ENCODE peak calls at places on chromosomes 7 and 10, in seven cellular contexts. One of them, this sample, is unnamed.

GRCh38 chr7:747186-747585 is 20.1 kb upstream of the PRKAR1B start:
- DNase-seq in T-helper 2 cell: no peak
- DNase-seq in colonic mucosa: no peak
- DNase-seq in activated T-helper 9 cell treated with anti-CD3 and anti-CD28 coated beads, Interleukin-2, amount 50 U/mL, for 16 hours: no peak
- DNase-seq in activated CD4-positive, CD25-positive, alpha-beta regulatory T cell: no peak
- DNase-seq in activated B cell treated with CpG ODN at 0.5 μM for 24 hours: no peak
- DNase-seq in A172: no peak
- DNase-seq in this sample: no peak

GRCh38 chr10:21529236-21529910 is 3.9 kb upstream of the SKIDA1 start:
- DNase-seq in T-helper 2 cell: no peak
- DNase-seq in colonic mucosa: no peak
- DNase-seq in activated T-helper 9 cell treated with anti-CD3 and anti-CD28 coated beads, Interleukin-2, amount 50 U/mL, for 16 hours: no peak
- DNase-seq in activated CD4-positive, CD25-positive, alpha-beta regulatory T cell: no peak
- DNase-seq in activated B cell treated with CpG ODN at 0.5 μM for 24 hours: no peak
- DNase-seq in A172: no peak
- DNase-seq in this sample: no peak

GRCh38 chr7:47526466-47526865 is 55.4 kb downstream of the TNS3 start:
- DNase-seq in T-helper 2 cell: no peak
- DNase-seq in colonic mucosa: no peak
- DNase-seq in activated T-helper 9 cell treated with anti-CD3 and anti-CD28 coated beads, Interleukin-2, amount 50 U/mL, for 16 hours: no peak
- DNase-seq in activated CD4-positive, CD25-positive, alpha-beta regulatory T cell: no peak
- DNase-seq in activated B cell treated with CpG ODN at 0.5 μM for 24 hours: no peak
- DNase-seq in A172: no peak
- DNase-seq in this sample: no peak

GRCh38 chr7:90817846-90818245 is 221.7 kb downstream of the CDK14 start:
- DNase-seq in T-helper 2 cell: no peak
- DNase-seq in colonic mucosa: no peak
- DNase-seq in activated T-helper 9 cell treated with anti-CD3 and anti-CD28 coated beads, Interleukin-2, amount 50 U/mL, for 16 hours: no peak
- DNase-seq in activated CD4-positive, CD25-positive, alpha-beta regulatory T cell: no peak
- DNase-seq in activated B cell treated with CpG ODN at 0.5 μM for 24 hours: no peak
- DNase-seq in A172: peak
- DNase-seq in this sample: no peak

GRCh38 chr10:113450906-113451305 is 101.9 kb upstream of the HABP2 start:
- DNase-seq in T-helper 2 cell: no peak
- DNase-seq in colonic mucosa: peak
- DNase-seq in activated T-helper 9 cell treated with anti-CD3 and anti-CD28 coated beads, Interleukin-2, amount 50 U/mL, for 16 hours: no peak
- DNase-seq in activated CD4-positive, CD25-positive, alpha-beta regulatory T cell: no peak
- DNase-seq in activated B cell treated with CpG ODN at 0.5 μM for 24 hours: no peak
- DNase-seq in A172: no peak
- DNase-seq in this sample: no peak

GRCh38 chr7:100655908-100656674 is at the start of gene ACTL6B:
- DNase-seq in T-helper 2 cell: no peak
- DNase-seq in colonic mucosa: peak
- DNase-seq in activated T-helper 9 cell treated with anti-CD3 and anti-CD28 coated beads, Interleukin-2, amount 50 U/mL, for 16 hours: no peak
- DNase-seq in activated CD4-positive, CD25-positive, alpha-beta regulatory T cell: no peak
- DNase-seq in activated B cell treated with CpG ODN at 0.5 μM for 24 hours: no peak
- DNase-seq in A172: peak
- DNase-seq in this sample: peak

GRCh38 chr7:123624527-123625183 is 23.0 kb downstream of the ASB15 start:
- DNase-seq in T-helper 2 cell: peak
- DNase-seq in colonic mucosa: peak
- DNase-seq in activated T-helper 9 cell treated with anti-CD3 and anti-CD28 coated beads, Interleukin-2, amount 50 U/mL, for 16 hours: peak
- DNase-seq in activated CD4-positive, CD25-positive, alpha-beta regulatory T cell: peak
- DNase-seq in activated B cell treated with CpG ODN at 0.5 μM for 24 hours: peak
- DNase-seq in A172: no peak
- DNase-seq in this sample: peak

GRCh38 chr7:1248077-1248458 is 15.4 kb downstream of the UNCX start:
- DNase-seq in T-helper 2 cell: no peak
- DNase-seq in colonic mucosa: no peak
- DNase-seq in activated T-helper 9 cell treated with anti-CD3 and anti-CD28 coated beads, Interleukin-2, amount 50 U/mL, for 16 hours: no peak
- DNase-seq in activated CD4-positive, CD25-positive, alpha-beta regulatory T cell: no peak
- DNase-seq in activated B cell treated with CpG ODN at 0.5 μM for 24 hours: no peak
- DNase-seq in A172: no peak
- DNase-seq in this sample: peak

GRCh38 chr7:122438492-122438891 is 133.9 kb upstream of the FEZF1 start:
- DNase-seq in T-helper 2 cell: no peak
- DNase-seq in colonic mucosa: no peak
- DNase-seq in activated T-helper 9 cell treated with anti-CD3 and anti-CD28 coated beads, Interleukin-2, amount 50 U/mL, for 16 hours: no peak
- DNase-seq in activated CD4-positive, CD25-positive, alpha-beta regulatory T cell: no peak
- DNase-seq in activated B cell treated with CpG ODN at 0.5 μM for 24 hours: no peak
- DNase-seq in A172: no peak
- DNase-seq in this sample: no peak

GRCh38 chr10:74329873-74330272 is 178.9 kb downstream of the ADK start:
- DNase-seq in T-helper 2 cell: no peak
- DNase-seq in colonic mucosa: no peak
- DNase-seq in activated T-helper 9 cell treated with anti-CD3 and anti-CD28 coated beads, Interleukin-2, amount 50 U/mL, for 16 hours: no peak
- DNase-seq in activated CD4-positive, CD25-positive, alpha-beta regulatory T cell: no peak
- DNase-seq in activated B cell treated with CpG ODN at 0.5 μM for 24 hours: no peak
- DNase-seq in A172: no peak
- DNase-seq in this sample: no peak

GRCh38 chr7:44368885-44369284 is 43.5 kb upstream of the CAMK2B start:
- DNase-seq in T-helper 2 cell: no peak
- DNase-seq in colonic mucosa: no peak
- DNase-seq in activated T-helper 9 cell treated with anti-CD3 and anti-CD28 coated beads, Interleukin-2, amount 50 U/mL, for 16 hours: no peak
- DNase-seq in activated CD4-positive, CD25-positive, alpha-beta regulatory T cell: no peak
- DNase-seq in activated B cell treated with CpG ODN at 0.5 μM for 24 hours: no peak
- DNase-seq in A172: peak
- DNase-seq in this sample: no peak

GRCh38 chr7:2522780-2523433 is 3.3 kb downstream of the LFNG start:
- DNase-seq in T-helper 2 cell: no peak
- DNase-seq in colonic mucosa: peak
- DNase-seq in activated T-helper 9 cell treated with anti-CD3 and anti-CD28 coated beads, Interleukin-2, amount 50 U/mL, for 16 hours: no peak
- DNase-seq in activated CD4-positive, CD25-positive, alpha-beta regulatory T cell: no peak
- DNase-seq in activated B cell treated with CpG ODN at 0.5 μM for 24 hours: no peak
- DNase-seq in A172: peak
- DNase-seq in this sample: peak

GRCh38 chr7:51350195-51350896 is 33.7 kb upstream of the COBL start:
- DNase-seq in T-helper 2 cell: no peak
- DNase-seq in colonic mucosa: peak
- DNase-seq in activated T-helper 9 cell treated with anti-CD3 and anti-CD28 coated beads, Interleukin-2, amount 50 U/mL, for 16 hours: no peak
- DNase-seq in activated CD4-positive, CD25-positive, alpha-beta regulatory T cell: no peak
- DNase-seq in activated B cell treated with CpG ODN at 0.5 μM for 24 hours: no peak
- DNase-seq in A172: no peak
- DNase-seq in this sample: no peak

GRCh38 chr10:49519717-49520116 is 19.2 kb downstream of the ERCC6 start:
- DNase-seq in T-helper 2 cell: no peak
- DNase-seq in colonic mucosa: no peak
- DNase-seq in activated T-helper 9 cell treated with anti-CD3 and anti-CD28 coated beads, Interleukin-2, amount 50 U/mL, for 16 hours: no peak
- DNase-seq in activated CD4-positive, CD25-positive, alpha-beta regulatory T cell: no peak
- DNase-seq in activated B cell treated with CpG ODN at 0.5 μM for 24 hours: no peak
- DNase-seq in A172: no peak
- DNase-seq in this sample: no peak

GRCh38 chr7:23331132-23331531 is 32.0 kb downstream of the MALSU1 start:
- DNase-seq in T-helper 2 cell: no peak
- DNase-seq in colonic mucosa: no peak
- DNase-seq in activated T-helper 9 cell treated with anti-CD3 and anti-CD28 coated beads, Interleukin-2, amount 50 U/mL, for 16 hours: no peak
- DNase-seq in activated CD4-positive, CD25-positive, alpha-beta regulatory T cell: no peak
- DNase-seq in activated B cell treated with CpG ODN at 0.5 μM for 24 hours: no peak
- DNase-seq in A172: no peak
- DNase-seq in this sample: no peak

GRCh38 chr10:44386546-44387052 is 1.7 kb upstream of the CXCL12 start:
- DNase-seq in T-helper 2 cell: no peak
- DNase-seq in colonic mucosa: peak
- DNase-seq in activated T-helper 9 cell treated with anti-CD3 and anti-CD28 coated beads, Interleukin-2, amount 50 U/mL, for 16 hours: no peak
- DNase-seq in activated CD4-positive, CD25-positive, alpha-beta regulatory T cell: no peak
- DNase-seq in activated B cell treated with CpG ODN at 0.5 μM for 24 hours: no peak
- DNase-seq in A172: peak
- DNase-seq in this sample: peak

GRCh38 chr7:131329176-131329570 is 1.5 kb downstream of the MKLN1 start:
- DNase-seq in T-helper 2 cell: no peak
- DNase-seq in colonic mucosa: no peak
- DNase-seq in activated T-helper 9 cell treated with anti-CD3 and anti-CD28 coated beads, Interleukin-2, amount 50 U/mL, for 16 hours: no peak
- DNase-seq in activated CD4-positive, CD25-positive, alpha-beta regulatory T cell: no peak
- DNase-seq in activated B cell treated with CpG ODN at 0.5 μM for 24 hours: no peak
- DNase-seq in A172: no peak
- DNase-seq in this sample: no peak

This sample was measured in RPMI8226.